ENCODE peak calls at places on chromosomes 2 and 18, in ten cellular contexts. One of them, this sample, is unnamed.

GRCh38 chr18:63119647-63120046 is 199.9 kb downstream of the BCL2 start:
- DNase-seq in A172: peak
- DNase-seq in ELF-1: peak
- DNase-seq in myocyte: peak
- DNase-seq in mesendoderm: peak
- DNase-seq in retinal pigment epithelial cell: no peak
- DNase-seq in ACHN: peak
- DNase-seq in activated gamma-delta T cell treated with Interleukin-2 at 50 U/mL for 16 hours: no peak
- DNase-seq in fibroblast of the conjunctiva: peak
- DNase-seq in right atrium auricular region: no peak
- DNase-seq in this sample: peak

GRCh38 chr2:10413488-10413887 is 34.6 kb downstream of the ODC1 start:
- DNase-seq in A172: peak
- DNase-seq in ELF-1: no peak
- DNase-seq in myocyte: no peak
- DNase-seq in mesendoderm: no peak
- DNase-seq in retinal pigment epithelial cell: no peak
- DNase-seq in ACHN: peak
- DNase-seq in activated gamma-delta T cell treated with Interleukin-2 at 50 U/mL for 16 hours: no peak
- DNase-seq in fibroblast of the conjunctiva: no peak
- DNase-seq in right atrium auricular region: no peak
- DNase-seq in this sample: no peak

GRCh38 chr2:286774-287392 is 1.0 kb downstream of the ALKAL2 start:
- DNase-seq in A172: no peak
- DNase-seq in ELF-1: peak
- DNase-seq in myocyte: no peak
- DNase-seq in mesendoderm: peak
- DNase-seq in retinal pigment epithelial cell: no peak
- DNase-seq in ACHN: no peak
- DNase-seq in activated gamma-delta T cell treated with Interleukin-2 at 50 U/mL for 16 hours: no peak
- DNase-seq in fibroblast of the conjunctiva: no peak
- DNase-seq in right atrium auricular region: no peak
- DNase-seq in this sample: no peak

GRCh38 chr18:7904529-7904928 is 337.4 kb downstream of the PTPRM start:
- DNase-seq in A172: peak
- DNase-seq in ELF-1: no peak
- DNase-seq in myocyte: peak
- DNase-seq in mesendoderm: no peak
- DNase-seq in retinal pigment epithelial cell: no peak
- DNase-seq in ACHN: no peak
- DNase-seq in activated gamma-delta T cell treated with Interleukin-2 at 50 U/mL for 16 hours: no peak
- DNase-seq in fibroblast of the conjunctiva: peak
- DNase-seq in right atrium auricular region: no peak
- DNase-seq in this sample: no peak

GRCh38 chr2:200221055-200221692 is 85.3 kb upstream of the SPATS2L start:
- DNase-seq in A172: no peak
- DNase-seq in ELF-1: no peak
- DNase-seq in myocyte: no peak
- DNase-seq in mesendoderm: no peak
- DNase-seq in retinal pigment epithelial cell: no peak
- DNase-seq in ACHN: no peak
- DNase-seq in activated gamma-delta T cell treated with Interleukin-2 at 50 U/mL for 16 hours: no peak
- DNase-seq in fibroblast of the conjunctiva: no peak
- DNase-seq in right atrium auricular region: no peak
- DNase-seq in this sample: no peak

GRCh38 chr18:2891526-2892431 is 45.0 kb downstream of the EMILIN2 start:
- DNase-seq in A172: no peak
- DNase-seq in ELF-1: no peak
- DNase-seq in myocyte: no peak
- DNase-seq in mesendoderm: no peak
- DNase-seq in retinal pigment epithelial cell: no peak
- DNase-seq in ACHN: no peak
- DNase-seq in activated gamma-delta T cell treated with Interleukin-2 at 50 U/mL for 16 hours: no peak
- DNase-seq in fibroblast of the conjunctiva: no peak
- DNase-seq in right atrium auricular region: peak
- DNase-seq in this sample: no peak

GRCh38 chr18:79404567-79404910 is 8.8 kb downstream of the NFATC1 start:
- DNase-seq in A172: no peak
- DNase-seq in ELF-1: peak
- DNase-seq in myocyte: no peak
- DNase-seq in mesendoderm: no peak
- DNase-seq in retinal pigment epithelial cell: no peak
- DNase-seq in ACHN: no peak
- DNase-seq in activated gamma-delta T cell treated with Interleukin-2 at 50 U/mL for 16 hours: no peak
- DNase-seq in fibroblast of the conjunctiva: no peak
- DNase-seq in right atrium auricular region: no peak
- DNase-seq in this sample: no peak

GRCh38 chr2:53028259-53028658 is 739.3 kb upstream of the CHAC2 start:
- DNase-seq in A172: peak
- DNase-seq in ELF-1: peak
- DNase-seq in myocyte: peak
- DNase-seq in mesendoderm: peak
- DNase-seq in retinal pigment epithelial cell: peak
- DNase-seq in ACHN: no peak
- DNase-seq in activated gamma-delta T cell treated with Interleukin-2 at 50 U/mL for 16 hours: no peak
- DNase-seq in fibroblast of the conjunctiva: no peak
- DNase-seq in right atrium auricular region: no peak
- DNase-seq in this sample: no peak

GRCh38 chr2:66105354-66105753 is 329.6 kb upstream of the MEIS1 start:
- DNase-seq in A172: no peak
- DNase-seq in ELF-1: no peak
- DNase-seq in myocyte: no peak
- DNase-seq in mesendoderm: no peak
- DNase-seq in retinal pigment epithelial cell: no peak
- DNase-seq in ACHN: no peak
- DNase-seq in activated gamma-delta T cell treated with Interleukin-2 at 50 U/mL for 16 hours: no peak
- DNase-seq in fibroblast of the conjunctiva: no peak
- DNase-seq in right atrium auricular region: no peak
- DNase-seq in this sample: no peak

GRCh38 chr2:110645616-110646015 is 32.2 kb downstream of the BUB1 start:
- DNase-seq in A172: no peak
- DNase-seq in ELF-1: no peak
- DNase-seq in myocyte: no peak
- DNase-seq in mesendoderm: no peak
- DNase-seq in retinal pigment epithelial cell: no peak
- DNase-seq in ACHN: no peak
- DNase-seq in activated gamma-delta T cell treated with Interleukin-2 at 50 U/mL for 16 hours: no peak
- DNase-seq in fibroblast of the conjunctiva: no peak
- DNase-seq in right atrium auricular region: no peak
- DNase-seq in this sample: no peak

GRCh38 chr2:105090091-105090490 is 52.2 kb downstream of the MRPS9 start:
- DNase-seq in A172: no peak
- DNase-seq in ELF-1: no peak
- DNase-seq in myocyte: no peak
- DNase-seq in mesendoderm: no peak
- DNase-seq in retinal pigment epithelial cell: no peak
- DNase-seq in ACHN: no peak
- DNase-seq in activated gamma-delta T cell treated with Interleukin-2 at 50 U/mL for 16 hours: no peak
- DNase-seq in fibroblast of the conjunctiva: no peak
- DNase-seq in right atrium auricular region: no peak
- DNase-seq in this sample: no peak

GRCh38 chr2:227513113-227513512 is 41.2 kb downstream of the AGFG1 start:
- DNase-seq in A172: no peak
- DNase-seq in ELF-1: no peak
- DNase-seq in myocyte: peak
- DNase-seq in mesendoderm: peak
- DNase-seq in retinal pigment epithelial cell: no peak
- DNase-seq in ACHN: no peak
- DNase-seq in activated gamma-delta T cell treated with Interleukin-2 at 50 U/mL for 16 hours: no peak
- DNase-seq in fibroblast of the conjunctiva: no peak
- DNase-seq in right atrium auricular region: no peak
- DNase-seq in this sample: no peak

GRCh38 chr18:63260075-63260754 is 59.4 kb downstream of the BCL2 start:
- DNase-seq in A172: no peak
- DNase-seq in ELF-1: no peak
- DNase-seq in myocyte: no peak
- DNase-seq in mesendoderm: no peak
- DNase-seq in retinal pigment epithelial cell: peak
- DNase-seq in ACHN: no peak
- DNase-seq in activated gamma-delta T cell treated with Interleukin-2 at 50 U/mL for 16 hours: no peak
- DNase-seq in fibroblast of the conjunctiva: no peak
- DNase-seq in right atrium auricular region: no peak
- DNase-seq in this sample: no peak

GRCh38 chr2:212416126-212416525 is 122.5 kb downstream of the ERBB4 start:
- DNase-seq in A172: no peak
- DNase-seq in ELF-1: no peak
- DNase-seq in myocyte: no peak
- DNase-seq in mesendoderm: no peak
- DNase-seq in retinal pigment epithelial cell: no peak
- DNase-seq in ACHN: no peak
- DNase-seq in activated gamma-delta T cell treated with Interleukin-2 at 50 U/mL for 16 hours: no peak
- DNase-seq in fibroblast of the conjunctiva: no peak
- DNase-seq in right atrium auricular region: no peak
- DNase-seq in this sample: no peak

GRCh38 chr2:70931376-70932000 is 4.2 kb upstream of the ATP6V1B1 start:
- DNase-seq in A172: no peak
- DNase-seq in ELF-1: no peak
- DNase-seq in myocyte: peak
- DNase-seq in mesendoderm: no peak
- DNase-seq in retinal pigment epithelial cell: no peak
- DNase-seq in ACHN: no peak
- DNase-seq in activated gamma-delta T cell treated with Interleukin-2 at 50 U/mL for 16 hours: no peak
- DNase-seq in fibroblast of the conjunctiva: no peak
- DNase-seq in right atrium auricular region: peak
- DNase-seq in this sample: no peak

GRCh38 chr2:78861546-78861945 is 164.0 kb upstream of the REG3G start:
- DNase-seq in A172: peak
- DNase-seq in ELF-1: no peak
- DNase-seq in myocyte: no peak
- DNase-seq in mesendoderm: peak
- DNase-seq in retinal pigment epithelial cell: no peak
- DNase-seq in ACHN: peak
- DNase-seq in activated gamma-delta T cell treated with Interleukin-2 at 50 U/mL for 16 hours: no peak
- DNase-seq in fibroblast of the conjunctiva: no peak
- DNase-seq in right atrium auricular region: no peak
- DNase-seq in this sample: peak

GRCh38 chr2:12433641-12433990 is 283.1 kb upstream of the TRIB2 start:
- DNase-seq in A172: no peak
- DNase-seq in ELF-1: no peak
- DNase-seq in myocyte: no peak
- DNase-seq in mesendoderm: peak
- DNase-seq in retinal pigment epithelial cell: no peak
- DNase-seq in ACHN: no peak
- DNase-seq in activated gamma-delta T cell treated with Interleukin-2 at 50 U/mL for 16 hours: peak
- DNase-seq in fibroblast of the conjunctiva: no peak
- DNase-seq in right atrium auricular region: no peak
- DNase-seq in this sample: no peak

GRCh38 chr2:68317971-68318685 is 1.6 kb downstream of the CNRIP1 start:
- DNase-seq in A172: no peak
- DNase-seq in ELF-1: no peak
- DNase-seq in myocyte: no peak
- DNase-seq in mesendoderm: no peak
- DNase-seq in retinal pigment epithelial cell: no peak
- DNase-seq in ACHN: no peak
- DNase-seq in activated gamma-delta T cell treated with Interleukin-2 at 50 U/mL for 16 hours: no peak
- DNase-seq in fibroblast of the conjunctiva: no peak
- DNase-seq in right atrium auricular region: no peak
- DNase-seq in this sample: no peak

GRCh38 chr2:173762864-173763263 is 202.3 kb downstream of the SP3 start:
- DNase-seq in A172: no peak
- DNase-seq in ELF-1: no peak
- DNase-seq in myocyte: no peak
- DNase-seq in mesendoderm: no peak
- DNase-seq in retinal pigment epithelial cell: no peak
- DNase-seq in ACHN: no peak
- DNase-seq in activated gamma-delta T cell treated with Interleukin-2 at 50 U/mL for 16 hours: no peak
- DNase-seq in fibroblast of the conjunctiva: no peak
- DNase-seq in right atrium auricular region: no peak
- DNase-seq in this sample: no peak

GRCh38 chr2:238133499-238134392 is 4.7 kb upstream of the KLHL30 start:
- DNase-seq in A172: no peak
- DNase-seq in ELF-1: no peak
- DNase-seq in myocyte: no peak
- DNase-seq in mesendoderm: no peak
- DNase-seq in retinal pigment epithelial cell: no peak
- DNase-seq in ACHN: no peak
- DNase-seq in activated gamma-delta T cell treated with Interleukin-2 at 50 U/mL for 16 hours: no peak
- DNase-seq in fibroblast of the conjunctiva: no peak
- DNase-seq in right atrium auricular region: no peak
- DNase-seq in this sample: no peak

GRCh38 chr2:19120941-19121750 is 237.3 kb downstream of the OSR1 start:
- DNase-seq in A172: peak
- DNase-seq in ELF-1: no peak
- DNase-seq in myocyte: peak
- DNase-seq in mesendoderm: no peak
- DNase-seq in retinal pigment epithelial cell: no peak
- DNase-seq in ACHN: no peak
- DNase-seq in activated gamma-delta T cell treated with Interleukin-2 at 50 U/mL for 16 hours: no peak
- DNase-seq in fibroblast of the conjunctiva: peak
- DNase-seq in right atrium auricular region: peak
- DNase-seq in this sample: no peak

GRCh38 chr18:11997466-11997865 is 16.2 kb downstream of the IMPA2 start:
- DNase-seq in A172: no peak
- DNase-seq in ELF-1: no peak
- DNase-seq in myocyte: no peak
- DNase-seq in mesendoderm: no peak
- DNase-seq in retinal pigment epithelial cell: no peak
- DNase-seq in ACHN: no peak
- DNase-seq in activated gamma-delta T cell treated with Interleukin-2 at 50 U/mL for 16 hours: no peak
- DNase-seq in fibroblast of the conjunctiva: no peak
- DNase-seq in right atrium auricular region: no peak
- DNase-seq in this sample: no peak

GRCh38 chr2:37343537-37344434 is 644 bp upstream of the QPCT start:
- DNase-seq in A172: peak
- DNase-seq in ELF-1: peak
- DNase-seq in myocyte: peak
- DNase-seq in mesendoderm: peak
- DNase-seq in retinal pigment epithelial cell: no peak
- DNase-seq in ACHN: peak
- DNase-seq in activated gamma-delta T cell treated with Interleukin-2 at 50 U/mL for 16 hours: no peak
- DNase-seq in fibroblast of the conjunctiva: peak
- DNase-seq in right atrium auricular region: no peak
- DNase-seq in this sample: peak

GRCh38 chr18:36287653-36288052 is 9.9 kb upstream of the FHOD3 start:
- DNase-seq in A172: no peak
- DNase-seq in ELF-1: no peak
- DNase-seq in myocyte: no peak
- DNase-seq in mesendoderm: no peak
- DNase-seq in retinal pigment epithelial cell: no peak
- DNase-seq in ACHN: no peak
- DNase-seq in activated gamma-delta T cell treated with Interleukin-2 at 50 U/mL for 16 hours: no peak
- DNase-seq in fibroblast of the conjunctiva: no peak
- DNase-seq in right atrium auricular region: no peak
- DNase-seq in this sample: no peak

GRCh38 chr2:85730686-85731085 is 23.1 kb upstream of the ATOH8 start:
- DNase-seq in A172: no peak
- DNase-seq in ELF-1: no peak
- DNase-seq in myocyte: no peak
- DNase-seq in mesendoderm: no peak
- DNase-seq in retinal pigment epithelial cell: no peak
- DNase-seq in ACHN: no peak
- DNase-seq in activated gamma-delta T cell treated with Interleukin-2 at 50 U/mL for 16 hours: no peak
- DNase-seq in fibroblast of the conjunctiva: no peak
- DNase-seq in right atrium auricular region: no peak
- DNase-seq in this sample: no peak

GRCh38 chr2:219731173-219731572 is 103.7 kb downstream of the SLC4A3 start:
- DNase-seq in A172: no peak
- DNase-seq in ELF-1: no peak
- DNase-seq in myocyte: no peak
- DNase-seq in mesendoderm: peak
- DNase-seq in retinal pigment epithelial cell: no peak
- DNase-seq in ACHN: no peak
- DNase-seq in activated gamma-delta T cell treated with Interleukin-2 at 50 U/mL for 16 hours: no peak
- DNase-seq in fibroblast of the conjunctiva: no peak
- DNase-seq in right atrium auricular region: no peak
- DNase-seq in this sample: no peak

GRCh38 chr2:85017436-85018048 is 46.6 kb downstream of the KCMF1 start:
- DNase-seq in A172: peak
- DNase-seq in ELF-1: no peak
- DNase-seq in myocyte: peak
- DNase-seq in mesendoderm: peak
- DNase-seq in retinal pigment epithelial cell: no peak
- DNase-seq in ACHN: peak
- DNase-seq in activated gamma-delta T cell treated with Interleukin-2 at 50 U/mL for 16 hours: no peak
- DNase-seq in fibroblast of the conjunctiva: no peak
- DNase-seq in right atrium auricular region: no peak
- DNase-seq in this sample: peak

GRCh38 chr2:100119235-100119634 is 23.2 kb downstream of the AFF3 start:
- DNase-seq in A172: no peak
- DNase-seq in ELF-1: peak
- DNase-seq in myocyte: no peak
- DNase-seq in mesendoderm: peak
- DNase-seq in retinal pigment epithelial cell: peak
- DNase-seq in ACHN: no peak
- DNase-seq in activated gamma-delta T cell treated with Interleukin-2 at 50 U/mL for 16 hours: no peak
- DNase-seq in fibroblast of the conjunctiva: no peak
- DNase-seq in right atrium auricular region: no peak
- DNase-seq in this sample: no peak